ENCODE peak calls at places on chromosome 1, in four cellular contexts. K is HFF-Myc, X is Daoy, P is body of pancreas. T is an unnamed sample.

GRCh38 chr1:164678289-164678688 is 119.3 kb downstream of the PBX1 start:
- DNase-seq in K (no peak), X (no peak), P (no peak), T (no peak)

GRCh38 chr1:25754421-25755195 is 45.4 kb upstream of the SELENON start:
- DNase-seq in K (no peak), X (no peak), P (no peak), T (no peak)

GRCh38 chr1:219659682-219660081 is 46.8 kb upstream of the ZC3H11B start:
- DNase-seq in K (no peak), X (peak; percentile 88), P (no peak), T (no peak)

GRCh38 chr1:202919615-202920014 is 7.4 kb downstream of the KLHL12 start:
- DNase-seq in K (no peak), X (no peak), P (no peak), T (no peak)

GRCh38 chr1:176785810-176786209 is 322.8 kb downstream of the PAPPA2 start:
- DNase-seq in K (no peak), X (no peak), P (no peak), T (no peak)

GRCh38 chr1:27527857-27528700 is 38.1 kb upstream of the WASF2 start:
- DNase-seq in K (no peak), X (no peak), P (peak; percentile 77), T (peak; percentile 32)

GRCh38 chr1:17553970-17554369 is 14.5 kb downstream of the ARHGEF10L start:
- DNase-seq in K (peak; percentile 37), X (peak; percentile 90), P (no peak), T (no peak)

GRCh38 chr1:160171352-160171751 is 19.0 kb upstream of the CASQ1 start:
- DNase-seq in K (no peak), X (no peak), P (no peak), T (no peak)

GRCh38 chr1:215878843-215879242 is 311.7 kb downstream of the KCTD3 start:
- DNase-seq in K (no peak), X (peak; percentile 20), P (no peak), T (no peak)

GRCh38 chr1:230112131-230112701 is 45.2 kb downstream of the GALNT2 start:
- DNase-seq in K (no peak), X (no peak), P (no peak), T (no peak)

GRCh38 chr1:241734533-241734932 is 82.5 kb downstream of the WDR64 start:
- DNase-seq in K (no peak), X (no peak), P (no peak), T (no peak)

GRCh38 chr1:19338323-19338762 is 26.2 kb downstream of the SLC66A1 start:
- DNase-seq in K (no peak), X (no peak), P (peak; percentile 67), T (no peak)

GRCh38 chr1:162080472-162081015 is 11.1 kb downstream of the NOS1AP start:
- DNase-seq in K (no peak), X (no peak), P (no peak), T (no peak)

GRCh38 chr1:17630048-17630830 is 90.7 kb downstream of the ARHGEF10L start:
- DNase-seq in K (no peak), X (peak; percentile 22), P (peak; percentile 29), T (no peak)

GRCh38 chr1:234611153-234611798 is 1.3 kb upstream of the IRF2BP2 start:
- DNase-seq in K (no peak), X (peak; percentile 89), P (no peak), T (peak; percentile 22)

GRCh38 chr1:9861371-9861770 is 37.6 kb upstream of the CLSTN1 start:
- DNase-seq in K (no peak), X (no peak), P (no peak), T (no peak)

GRCh38 chr1:67472056-67472455 is 41.9 kb upstream of the SERBP1 start:
- DNase-seq in K (no peak), X (no peak), P (no peak), T (no peak)

GRCh38 chr1:47738560-47739182 is 258.5 kb downstream of the TRABD2B start:
- DNase-seq in K (no peak), X (peak; percentile 53), P (peak; percentile 67), T (no peak)

GRCh38 chr1:192539450-192540132 is 36.0 kb upstream of the RGS1 start:
- DNase-seq in K (peak; percentile 96), X (peak; percentile 87), P (no peak), T (no peak)

GRCh38 chr1:212782422-212783154 is 9.0 kb downstream of the NSL1 start:
- DNase-seq in K (no peak), X (peak; percentile 28), P (no peak), T (no peak)

GRCh38 chr1:63454269-63454668 is 68.8 kb downstream of the ITGB3BP start:
- DNase-seq in K (no peak), X (no peak), P (no peak), T (no peak)

GRCh38 chr1:201354901-201355295 is 22.6 kb downstream of the TNNT2 start:
- DNase-seq in K (no peak), X (no peak), P (peak; percentile 1), T (no peak)

GRCh38 chr1:209527372-209527771 is 56.1 kb upstream of the CAMK1G start:
- DNase-seq in K (no peak), X (no peak), P (no peak), T (no peak)

GRCh38 chr1:76955652-76956051 is 88.4 kb downstream of the ST6GALNAC5 start:
- DNase-seq in K (no peak), X (no peak), P (no peak), T (no peak)

GRCh38 chr1:56524263-56524662 is 55.1 kb downstream of the PLPP3 start:
- DNase-seq in K (no peak), X (no peak), P (no peak), T (no peak)

GRCh38 chr1:208423522-208423921 is 179.3 kb upstream of the PLXNA2 start:
- DNase-seq in K (no peak), X (no peak), P (no peak), T (no peak)

GRCh38 chr1:25503551-25504426 is 39.6 kb upstream of the LDLRAP1 start:
- DNase-seq in K (no peak), X (peak; percentile 52), P (peak; percentile 82), T (peak; percentile 57)